ENCODE peak calls at places on chromosomes 13 and 19, in seven cellular contexts. T is GM12878, Q is HCT116, X is SK-N-SH, U is HepG2, Z is K562, W is H1. M is an unnamed sample.

GRCh38 chr13:111005364-111005763 is 90.5 kb upstream of the ANKRD10 start:
- DNase-seq in T (no peak), Q (peak), X (no peak), U (no peak), Z (no peak), W (no peak), M (no peak)

GRCh38 chr19:51259348-51260245 is 8.7 kb downstream of the SIGLECL1 start:
- DNase-seq in T (peak), Q (peak), X (peak), U (peak), Z (peak), W (peak), M (peak)

GRCh38 chr19:873084-874019 is 13.9 kb downstream of the CFD start:
- DNase-seq in T (peak), Q (peak), X (peak), U (no peak), Z (peak), W (no peak), M (peak)

GRCh38 chr19:49801966-49802661 is 11.0 kb downstream of the FUZ start:
- DNase-seq in T (no peak), Q (no peak), X (peak), U (no peak), Z (peak), W (no peak), M (peak)

GRCh38 chr13:94683426-94683825 is 28.9 kb downstream of the SOX21 start:
- DNase-seq in T (no peak), Q (no peak), X (no peak), U (no peak), Z (no peak), W (no peak), M (no peak)

GRCh38 chr19:17205237-17206140 is 9.7 kb upstream of the USE1 start:
- DNase-seq in T (no peak), Q (no peak), X (peak), U (peak), Z (peak), W (peak), M (peak)

GRCh38 chr13:48728876-48729275 is 75.1 kb downstream of the CYSLTR2 start:
- DNase-seq in T (no peak), Q (no peak), X (no peak), U (no peak), Z (no peak), W (no peak), M (no peak)

GRCh38 chr13:33281951-33282595 is 3.5 kb downstream of the STARD13 start:
- DNase-seq in T (no peak), Q (no peak), X (no peak), U (no peak), Z (no peak), W (no peak), M (no peak)

GRCh38 chr19:34096020-34096915 is 76.0 kb upstream of the LSM14A start:
- DNase-seq in T (no peak), Q (peak), X (peak), U (peak), Z (peak), W (no peak), M (peak)

GRCh38 chr19:7942981-7943443 is 454 bp downstream of the TIMM44 start:
- DNase-seq in T (no peak), Q (no peak), X (peak), U (peak), Z (no peak), W (no peak), M (no peak)
- TF ChIP-seq JUND in T (no peak), Q (no peak), X (no peak), U (no peak), Z (no peak), W (no peak), M (no peak)

GRCh38 chr13:24998433-24998832 is 97.5 kb upstream of the PABPC3 start:
- DNase-seq in T (no peak), Q (no peak), X (no peak), U (no peak), Z (no peak), W (no peak), M (no peak)

GRCh38 chr13:24997367-24997967 is 98.5 kb upstream of the PABPC3 start:
- DNase-seq in T (no peak), Q (no peak), X (peak), U (peak), Z (peak), W (no peak), M (no peak)

DNA sequence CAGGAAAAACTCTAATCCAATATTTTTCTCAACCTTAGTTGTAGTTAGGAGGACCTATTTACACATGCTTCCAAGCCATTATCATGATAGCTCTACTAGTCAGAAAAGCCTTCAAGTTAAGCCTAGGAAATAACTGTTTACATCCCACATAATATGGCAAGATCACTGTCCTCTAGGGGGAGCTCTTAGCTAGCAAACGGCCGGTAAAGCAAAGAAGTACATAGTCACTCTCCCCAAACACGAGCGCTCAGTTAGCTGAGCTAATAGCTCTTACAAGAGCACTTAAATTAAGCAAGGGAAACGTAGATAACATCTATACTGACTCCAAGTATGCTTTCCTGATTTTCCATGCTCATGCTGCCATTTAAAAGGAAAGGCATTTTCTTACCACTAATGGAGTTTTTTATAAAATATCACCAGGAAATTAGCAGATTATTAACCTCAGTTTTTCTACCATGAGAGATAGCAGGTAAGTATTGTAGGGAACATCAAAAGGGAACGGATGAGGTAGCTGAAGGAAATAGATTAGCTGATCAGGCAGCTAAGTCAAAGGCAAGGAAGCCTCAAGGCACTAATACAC is 100.6 kb upstream of the PABPC3 start:
- DNase-seq in T (no peak), Q (peak), X (peak), U (peak), Z (peak), W (no peak), M (peak)
- TF ChIP-seq JUND in T (no peak), Q (no peak), X (no peak), U (no peak), Z (no peak), W (peak), M (no peak)

GRCh38 chr13:81396172-81396571 is 1055.2 kb upstream of the SPRY2 start:
- DNase-seq in T (no peak), Q (no peak), X (no peak), U (no peak), Z (no peak), W (no peak), M (no peak)
- TF ChIP-seq JUND in T (no peak), Q (no peak), X (no peak), U (no peak), Z (no peak), W (no peak), M (no peak)

GRCh38 chr13:53782400-53783030 is 753.9 kb downstream of the OLFM4 start:
- DNase-seq in T (peak), Q (no peak), X (peak), U (peak), Z (peak), W (no peak), M (peak)

GRCh38 chr13:53781941-53782340 is 753.3 kb downstream of the OLFM4 start:
- DNase-seq in T (no peak), Q (no peak), X (no peak), U (no peak), Z (no peak), W (no peak), M (peak)

GRCh38 chr13:53778937-53779336 is 750.3 kb downstream of the OLFM4 start:
- DNase-seq in T (no peak), Q (no peak), X (no peak), U (no peak), Z (no peak), W (no peak), M (no peak)

GRCh38 chr13:53784331-53784730 is 755.7 kb downstream of the OLFM4 start:
- DNase-seq in T (no peak), Q (no peak), X (no peak), U (no peak), Z (no peak), W (no peak), M (no peak)

GRCh38 chr13:53783466-53783865 is 754.9 kb downstream of the OLFM4 start:
- DNase-seq in T (no peak), Q (no peak), X (no peak), U (no peak), Z (no peak), W (no peak), M (peak)
- TF ChIP-seq JUND in T (no peak), Q (no peak), X (no peak), U (no peak), Z (no peak), W (no peak), M (no peak)

DNA sequence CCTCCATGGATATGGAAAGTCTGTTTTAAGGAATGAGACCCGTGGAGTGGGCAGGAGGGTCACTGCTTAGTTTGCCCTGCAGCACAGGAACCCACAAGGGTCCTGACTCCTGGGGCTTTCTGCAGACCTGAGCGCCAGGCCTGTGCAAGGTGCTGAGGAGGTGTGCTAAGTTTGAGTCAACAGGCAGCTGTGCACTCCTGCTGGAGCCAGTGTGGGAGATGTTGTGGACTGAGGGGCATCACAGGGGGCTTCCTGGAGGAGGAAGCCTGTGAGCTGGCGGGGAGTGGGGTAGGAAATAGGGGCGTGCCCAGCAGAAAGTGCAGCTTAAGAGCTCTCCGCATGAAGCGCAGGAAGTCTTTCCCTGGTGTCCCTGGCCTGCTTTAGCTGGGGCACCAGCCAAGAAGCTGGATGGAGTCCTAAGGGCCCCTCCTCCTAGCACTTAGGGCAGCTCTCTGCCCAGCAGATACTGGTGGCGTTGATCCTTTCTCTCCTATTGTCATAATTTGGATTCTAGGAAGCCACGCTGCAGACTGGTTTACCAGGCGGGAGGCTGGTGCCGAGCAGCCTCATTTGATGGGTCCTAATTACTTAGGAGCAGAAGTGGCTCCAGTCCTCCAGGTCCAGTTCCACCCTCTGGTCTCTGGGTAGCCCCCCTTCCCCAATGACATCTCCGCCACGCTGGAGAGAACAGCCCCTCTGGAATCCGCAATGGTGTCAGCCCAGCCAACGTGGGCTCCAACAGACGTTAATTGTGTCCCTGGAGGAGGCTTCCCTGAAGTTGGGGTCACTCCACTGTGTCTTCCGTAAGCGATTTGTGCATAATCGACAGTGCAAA is 309.2 kb downstream of the ZNF536 start:
- DNase-seq in T (no peak), Q (no peak), X (no peak), U (no peak), Z (no peak), W (no peak), M (no peak)
- TF ChIP-seq JUND in T (no peak), Q (no peak), X (no peak), U (no peak), Z (no peak), W (no peak), M (no peak)

GRCh38 chr19:5218963-5219530 is 121.6 kb downstream of the PTPRS start:
- DNase-seq in T (no peak), Q (no peak), X (no peak), U (no peak), Z (no peak), W (no peak), M (no peak)
- TF ChIP-seq JUND in T (no peak), Q (no peak), X (no peak), U (no peak), Z (no peak), W (no peak), M (no peak)

DNA sequence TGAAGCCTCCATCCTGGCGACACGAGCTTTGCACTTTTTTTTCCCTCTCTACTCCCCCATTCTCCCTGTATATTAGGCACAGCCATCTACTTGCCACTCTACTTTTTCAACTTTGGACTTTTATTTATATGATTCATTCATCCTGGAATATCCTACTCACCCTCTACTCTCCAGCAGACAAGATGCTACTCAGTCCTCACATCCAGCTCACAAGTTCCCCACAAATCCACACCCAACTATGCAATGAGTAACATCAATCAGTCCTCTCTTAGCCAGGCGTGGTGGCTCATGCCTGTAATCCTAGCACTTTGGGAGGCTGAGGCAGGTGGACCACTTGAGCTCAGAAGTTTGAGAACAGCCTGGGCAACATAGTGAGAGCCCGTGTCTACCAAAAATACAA is 23.9 kb upstream of the URAD start:
- DNase-seq in T (no peak), Q (no peak), X (no peak), U (no peak), Z (no peak), W (no peak), M (no peak)
- TF ChIP-seq JUND in T (no peak), Q (no peak), X (no peak), U (no peak), Z (no peak), W (no peak), M (no peak)

DNA sequence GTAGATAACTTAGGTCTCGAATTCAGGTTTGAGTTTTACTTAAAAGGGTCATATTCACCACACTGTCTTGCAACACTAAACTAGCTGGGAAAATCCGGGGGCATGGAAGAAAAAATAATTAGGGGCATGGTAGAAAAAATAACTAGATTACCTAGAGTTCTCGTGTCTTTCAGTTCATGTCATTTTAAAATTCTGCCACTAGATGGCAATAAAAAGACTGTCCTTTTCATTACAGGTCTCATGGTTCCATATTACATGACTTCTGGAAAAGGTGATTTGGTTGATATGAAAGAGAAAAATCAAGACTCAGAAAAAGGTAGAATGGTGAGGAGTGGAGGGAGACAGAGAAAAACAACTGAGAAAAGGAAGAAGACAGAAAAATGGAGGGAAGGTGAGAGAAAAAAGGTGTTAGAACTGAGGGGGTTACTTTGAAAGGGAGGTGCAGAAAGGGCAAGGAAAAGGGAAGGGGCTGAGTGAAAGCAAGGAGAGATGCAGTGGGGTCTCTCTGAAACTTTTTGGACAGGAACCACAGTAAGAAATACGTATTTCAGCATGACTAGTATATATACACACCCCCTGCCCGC is 299.0 kb downstream of the KLF12 start:
- DNase-seq in T (peak), Q (peak), X (peak), U (peak), Z (peak), W (no peak), M (peak)
- TF ChIP-seq JUND in T (no peak), Q (no peak), X (no peak), U (no peak), Z (no peak), W (no peak), M (no peak)

GRCh38 chr13:106296723-106297122 is 238.7 kb downstream of the EFNB2 start:
- DNase-seq in T (no peak), Q (no peak), X (no peak), U (no peak), Z (no peak), W (no peak), M (no peak)

GRCh38 chr13:106291006-106291405 is 244.5 kb downstream of the EFNB2 start:
- DNase-seq in T (no peak), Q (no peak), X (no peak), U (no peak), Z (no peak), W (no peak), M (peak)

GRCh38 chr13:106299616-106300015 is 235.8 kb downstream of the EFNB2 start:
- DNase-seq in T (no peak), Q (no peak), X (no peak), U (no peak), Z (no peak), W (no peak), M (no peak)

GRCh38 chr13:106297283-106297682 is 238.2 kb downstream of the EFNB2 start:
- DNase-seq in T (no peak), Q (no peak), X (no peak), U (no peak), Z (no peak), W (no peak), M (no peak)

GRCh38 chr13:106295971-106296370 is 239.5 kb downstream of the EFNB2 start:
- DNase-seq in T (no peak), Q (no peak), X (no peak), U (no peak), Z (no peak), W (no peak), M (no peak)
- TF ChIP-seq JUND in T (no peak), Q (no peak), X (no peak), U (no peak), Z (no peak), W (no peak), M (no peak)

GRCh38 chr13:58142952-58143351 is 511.4 kb downstream of the PCDH17 start:
- DNase-seq in T (no peak), Q (no peak), X (no peak), U (no peak), Z (no peak), W (no peak), M (no peak)
- TF ChIP-seq JUND in T (no peak), Q (no peak), X (no peak), U (no peak), Z (no peak), W (no peak), M (no peak)

M was measured in T47D.